ENCODE peak calls at places on chromosomes 16 and 17, in four cellular contexts. Z is foreskin fibroblast, B is body of pancreas, S is fibroblast of mammary gland. Q is an unnamed sample.

GRCh38 chr16:67942510-67943255 is 1.2 kb downstream of the LCAT start:
- DNase-seq in S (no peak), Z (no peak), B (no peak), Q (no peak)

GRCh38 chr17:3693829-3694231 is 2.1 kb downstream of the P2RX5 start:
- DNase-seq in Z (no peak), S (no peak), B (no peak), Q (no peak)

GRCh38 chr17:18904482-18904881 is 46.6 kb downstream of the PRPSAP2 start:
- DNase-seq in Z (no peak), B (no peak), S (no peak), Q (no peak)

GRCh38 chr16:81598083-81598482 is 153.5 kb downstream of the CMIP start:
- DNase-seq in Z (no peak), S (no peak), B (no peak), Q (no peak)

GRCh38 chr17:15456972-15457722 is 10.3 kb downstream of the CDRT4 start:
- DNase-seq in S (peak), Z (peak), B (peak), Q (peak)

GRCh38 chr17:17191346-17191792 is 14.8 kb downstream of the PLD6 start:
- DNase-seq in B (no peak), Z (peak), S (peak), Q (peak)

GRCh38 chr16:83706394-83706793 is 101.4 kb upstream of the HSBP1 start:
- DNase-seq in S (no peak), Z (peak), B (no peak), Q (no peak)

GRCh38 chr17:73585583-73585982 is 58.7 kb downstream of the SDK2 start:
- DNase-seq in B (no peak), Z (no peak), S (no peak), Q (no peak)

GRCh38 chr17:31832748-31833147 is 26.3 kb downstream of the COPRS start:
- DNase-seq in S (no peak), Z (no peak), B (no peak), Q (no peak)

GRCh38 chr17:50596191-50597037 is 35.9 kb downstream of the CACNA1G start:
- DNase-seq in B (no peak), Z (no peak), S (no peak), Q (peak)

GRCh38 chr16:58299757-58300349 is 5.0 kb upstream of the PRSS54 start:
- DNase-seq in B (peak), Z (peak), S (peak), Q (peak)

GRCh38 chr17:66830451-66830850 is 4.5 kb upstream of the CACNG5 start:
- DNase-seq in S (no peak), Z (no peak), B (no peak), Q (no peak)

GRCh38 chr17:15457723-15458094 is 9.7 kb downstream of the CDRT4 start:
- DNase-seq in Z (no peak), B (no peak), S (no peak), Q (no peak)

GRCh38 chr16:31224092-31224955 is 7.4 kb upstream of the PYDC1 start:
- DNase-seq in Z (no peak), S (no peak), B (no peak), Q (no peak)

GRCh38 chr17:80348551-80349436 is 66.2 kb upstream of the ENDOV start:
- DNase-seq in Z (peak), B (no peak), S (peak), Q (peak)

GRCh38 chr17:82214012-82214628 is 1.5 kb upstream of the CCDC57 start:
- DNase-seq in S (no peak), Z (no peak), B (no peak), Q (no peak)

GRCh38 chr17:4934173-4934979 is 2.3 kb downstream of the GP1BA start:
- DNase-seq in Z (peak), S (peak), B (peak), Q (peak)

GRCh38 chr16:19879241-19879792 is 5.3 kb downstream of the GPRC5B start:
- DNase-seq in Z (no peak), S (no peak), B (peak), Q (no peak)

GRCh38 chr16:48611329-48612137 is 1.6 kb upstream of the N4BP1 start:
- DNase-seq in S (no peak), B (no peak), Z (no peak), Q (no peak)

GRCh38 chr17:27477971-27478684 is 21.9 kb downstream of the KSR1 start:
- DNase-seq in B (no peak), S (no peak), Z (no peak), Q (no peak)

GRCh38 chr16:78297066-78297666 is 197.7 kb downstream of the WWOX start:
- DNase-seq in Z (no peak), S (peak), B (peak), Q (no peak)

GRCh38 chr16:85238233-85238647 is 126.0 kb upstream of the CIBAR2 start:
- DNase-seq in S (peak), Z (peak), B (peak), Q (peak)

GRCh38 chr16:13148836-13149235 is 247.4 kb downstream of the SHISA9 start:
- DNase-seq in Z (no peak), B (no peak), S (peak), Q (no peak)

GRCh38 chr17:73304971-73305786 is 6.6 kb downstream of the CDC42EP4 start:
- DNase-seq in Z (peak), B (peak), S (peak), Q (peak)

GRCh38 chr16:7509919-7510705 is 177.5 kb downstream of the RBFOX1 start:
- DNase-seq in B (no peak), S (no peak), Z (no peak), Q (no peak)

GRCh38 chr17:72476575-72476986 is 355.8 kb downstream of the SOX9 start:
- DNase-seq in Z (no peak), B (peak), S (no peak), Q (no peak)

GRCh38 chr17:28727727-28728363 is 743 bp upstream of the NEK8 start:
- DNase-seq in S (no peak), Z (peak), B (peak), Q (peak)

GRCh38 chr17:72580321-72581127 is 459.7 kb downstream of the SOX9 start:
- DNase-seq in S (no peak), Z (no peak), B (peak), Q (no peak)

GRCh38 chr16:87822571-87822970 is 46.7 kb downstream of the SLC7A5 start:
- DNase-seq in S (no peak), Z (no peak), B (no peak), Q (no peak)

GRCh38 chr16:85614338-85615013 is 1.4 kb downstream of the GSE1 start:
- DNase-seq in S (no peak), Z (no peak), B (peak), Q (no peak)

GRCh38 chr17:45740553-45741330 is 43.4 kb upstream of the CRHR1 start:
- DNase-seq in S (peak), Z (peak), B (no peak), Q (peak)

GRCh38 chr17:60164697-60165096 is 14.9 kb downstream of the CA4 start:
- DNase-seq in B (peak), Z (no peak), S (no peak), Q (no peak)

GRCh38 chr17:10518271-10519037 is at the start of gene MYH1:
- DNase-seq in B (no peak), S (no peak), Z (no peak), Q (no peak)

GRCh38 chr16:19330801-19331484 is 45.4 kb downstream of the CLEC19A start:
- DNase-seq in Z (peak), S (peak), B (no peak), Q (no peak)

GRCh38 chr17:75774988-75775668 is 9.5 kb upstream of the UNK start:
- DNase-seq in S (peak), B (peak), Z (peak), Q (no peak)

GRCh38 chr17:32259596-32259995 is 6.0 kb upstream of the RHBDL3 start:
- DNase-seq in S (peak), B (no peak), Z (peak), Q (peak)

GRCh38 chr16:17417740-17418139 is 53.0 kb downstream of the XYLT1 start:
- DNase-seq in S (peak), B (no peak), Z (no peak), Q (no peak)

GRCh38 chr16:17414916-17415315 is 55.8 kb downstream of the XYLT1 start:
- DNase-seq in S (no peak), B (no peak), Z (no peak), Q (no peak)

GRCh38 chr16:17414421-17414820 is 56.3 kb downstream of the XYLT1 start:
- DNase-seq in B (no peak), Z (no peak), S (no peak), Q (no peak)

GRCh38 chr16:17419266-17419665 is 51.5 kb downstream of the XYLT1 start:
- DNase-seq in Z (no peak), S (no peak), B (no peak), Q (no peak)

GRCh38 chr16:17416461-17417221 is 54.1 kb downstream of the XYLT1 start:
- DNase-seq in S (peak), B (peak), Z (peak), Q (peak)
- TF ChIP-seq CTCF in S (no peak), B (peak), Z (no peak), Q (peak)

GRCh38 chr16:74769791-74770190 is 4.8 kb downstream of the FA2H start:
- DNase-seq in S (no peak), Z (no peak), B (peak), Q (no peak)

GRCh38 chr16:74767749-74768148 is 6.9 kb downstream of the FA2H start:
- DNase-seq in Z (no peak), B (no peak), S (no peak), Q (no peak)

GRCh38 chr16:74770826-74771526 is 3.6 kb downstream of the FA2H start:
- DNase-seq in B (no peak), Z (no peak), S (no peak), Q (no peak)

GRCh38 chr16:74768239-74768638 is 6.4 kb downstream of the FA2H start:
- DNase-seq in S (no peak), Z (no peak), B (no peak), Q (no peak)

GRCh38 chr16:74766729-74767128 is 7.9 kb downstream of the FA2H start:
- DNase-seq in Z (no peak), B (no peak), S (no peak), Q (no peak)
- TF ChIP-seq CTCF in Z (no peak), B (no peak), S (no peak), Q (no peak)

GRCh38 chr17:20095366-20096080 is 86.4 kb downstream of the SPECC1 start:
- DNase-seq in S (peak), B (peak), Z (peak), Q (peak)
- TF ChIP-seq CTCF in S (peak), B (peak), Z (peak), Q (peak)

DNA sequence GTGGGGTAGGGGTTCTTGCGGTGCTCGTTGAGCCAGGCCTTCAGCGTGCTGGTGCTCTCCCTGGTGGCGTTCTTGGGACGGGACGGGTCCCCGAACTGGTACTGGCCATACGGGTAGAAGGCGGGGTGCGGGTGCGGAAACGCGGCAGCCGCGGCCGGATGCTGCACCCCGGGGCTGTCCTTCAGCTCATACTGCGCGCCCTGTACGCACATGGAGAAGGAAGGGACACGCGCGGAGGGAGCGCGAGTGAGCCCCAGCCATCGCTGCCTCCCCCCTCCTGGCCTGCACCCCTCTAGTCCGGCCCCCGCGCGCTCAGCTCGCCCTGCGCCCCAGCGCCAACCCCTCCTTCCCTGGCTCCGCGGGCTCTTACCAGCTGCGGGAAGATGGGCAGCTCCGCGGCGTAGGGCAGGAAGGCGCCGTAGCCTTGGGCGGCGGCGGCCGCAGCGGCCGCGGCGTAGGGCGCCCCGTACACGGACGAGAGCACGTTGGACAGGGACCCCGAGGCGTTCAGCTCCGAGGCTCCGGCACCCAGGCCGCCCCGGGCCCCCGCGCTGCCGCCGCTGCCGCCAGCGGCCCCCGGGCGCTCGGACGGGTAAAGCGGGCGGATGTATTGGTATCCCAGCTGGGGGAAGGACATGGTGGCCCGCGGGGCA is 1.0 kb downstream of the IRX3 start:
- DNase-seq in S (peak), Z (peak), B (no peak), Q (peak)
- TF ChIP-seq CTCF in S (no peak), Z (peak), B (no peak), Q (no peak)